ENCODE peak calls at places on chromosomes 7 and 10, in seven cellular contexts. G, T, J, A, V, O and I are unnamed samples.

GRCh38 chr7:130135208-130136205 is 65.2 kb downstream of the KLHDC10 start:
- DNase-seq in G (no peak), T (no peak), J (no peak), A (no peak), V (no peak), O (no peak), I (peak; percentile 70)

GRCh38 chr7:111388016-111388415 is 174.3 kb downstream of the IMMP2L start:
- DNase-seq in G (no peak), T (no peak), J (no peak), A (no peak), V (no peak), O (no peak), I (no peak)

GRCh38 chr10:4826788-4827324 is 849 bp downstream of the AKR1E2 start:
- DNase-seq in G (no peak), T (no peak), J (no peak), A (no peak), V (no peak), O (no peak), I (no peak)

GRCh38 chr10:5292196-5292735 is 72.5 kb upstream of the UCN3 start:
- DNase-seq in G (no peak), T (no peak), J (no peak), A (no peak), V (no peak), O (peak; percentile 11), I (no peak)

GRCh38 chr7:108227360-108227749 is 97.2 kb upstream of the LAMB4 start:
- DNase-seq in G (no peak), T (no peak), J (no peak), A (no peak), V (no peak), O (no peak), I (no peak)

GRCh38 chr10:102452672-102453340 is 1.5 kb upstream of the C10orf95 start:
- DNase-seq in G (no peak), T (no peak), J (peak; percentile 75), A (no peak), V (no peak), O (peak; percentile 17), I (peak; percentile 71)

GRCh38 chr7:148142660-148143248 is 447.8 kb upstream of the C7orf33 start:
- DNase-seq in G (peak; percentile 59), T (no peak), J (no peak), A (no peak), V (peak; percentile 35), O (no peak), I (peak; percentile 46)

GRCh38 chr7:139696547-139696946 is 81.3 kb downstream of the HIPK2 start:
- DNase-seq in G (peak; percentile 10), T (no peak), J (no peak), A (no peak), V (no peak), O (no peak), I (no peak)

GRCh38 chr7:79453558-79454324 is at the start of gene MAGI2:
- DNase-seq in G (peak; percentile 1), T (peak; percentile 92), J (peak; percentile 44), A (no peak), V (peak; percentile 24), O (no peak), I (peak; percentile 84)

GRCh38 chr10:70477661-70478162 is 855 bp upstream of the PALD1 start:
- DNase-seq in G (no peak), T (peak; percentile 73), J (no peak), A (peak; percentile 56), V (no peak), O (peak; percentile 68), I (no peak)

GRCh38 chr7:94509264-94509878 is at the start of gene CASD1:
- DNase-seq in G (peak; percentile 20), T (peak; percentile 73), J (peak; percentile 53), A (peak; percentile 46), V (peak; percentile 67), O (peak; percentile 63), I (peak; percentile 1)

GRCh38 chr7:42753917-42754363 is 157.9 kb downstream of the C7orf25 start:
- DNase-seq in G (no peak), T (no peak), J (no peak), A (no peak), V (no peak), O (no peak), I (no peak)

GRCh38 chr10:73965890-73966768 is 31.8 kb upstream of the VCL start:
- DNase-seq in G (no peak), T (peak; percentile 60), J (peak; percentile 83), A (no peak), V (no peak), O (no peak), I (peak; percentile 96)

GRCh38 chr10:7408003-7408493 is 2.8 kb downstream of the SFMBT2 start:
- DNase-seq in G (no peak), T (peak; percentile 73), J (no peak), A (peak; percentile 28), V (no peak), O (no peak), I (no peak)

GRCh38 chr10:7409732-7410168 is 1.1 kb downstream of the SFMBT2 start:
- DNase-seq in G (no peak), T (no peak), J (peak; percentile 15), A (no peak), V (no peak), O (no peak), I (no peak)

GRCh38 chr7:150332852-150333635 is 8.4 kb downstream of the RARRES2 start:
- DNase-seq in G (no peak), T (no peak), J (no peak), A (no peak), V (no peak), O (no peak), I (no peak)

GRCh38 chr7:82839063-82839462 is 323.6 kb downstream of the PCLO start:
- DNase-seq in G (no peak), T (no peak), J (no peak), A (no peak), V (no peak), O (no peak), I (no peak)

GRCh38 chr7:7699970-7700369 is 18.4 kb downstream of the RPA3 start:
- DNase-seq in G (no peak), T (no peak), J (no peak), A (no peak), V (no peak), O (no peak), I (no peak)

GRCh38 chr10:46251857-46252847 is 34.6 kb upstream of the ANTXRL start:
- DNase-seq in G (no peak), T (no peak), J (no peak), A (no peak), V (no peak), O (no peak), I (no peak)